ENCODE peak calls at places on chromosomes 1 and 21, in eight cellular contexts. K, B, W, E, P, I, A and G are unnamed samples.

GRCh38 chr1:232998646-232999045 is 48.2 kb downstream of the NTPCR start:
- DNase-seq in K (no peak), B (no peak), W (no peak), E (no peak), P (no peak), I (no peak), A (no peak), G (no peak)

GRCh38 chr1:20440785-20441200 is 45.2 kb downstream of the CAMK2N1 start:
- DNase-seq in K (no peak), B (peak; percentile 61), W (peak; percentile 42), E (peak; percentile 65), P (no peak), I (peak; percentile 17), A (peak; percentile 45), G (peak; percentile 32)

GRCh38 chr21:26093094-26093493 is 77.5 kb downstream of the APP start:
- DNase-seq in K (no peak), B (peak; percentile 80), W (no peak), E (peak; percentile 57), P (no peak), I (no peak), A (no peak), G (no peak)

GRCh38 chr1:230836347-230836746 is 32.0 kb downstream of the C1orf198 start:
- DNase-seq in K (no peak), B (no peak), W (no peak), E (no peak), P (no peak), I (no peak), A (no peak), G (no peak)

GRCh38 chr1:230186874-230187273 is 119.8 kb downstream of the GALNT2 start:
- DNase-seq in K (no peak), B (no peak), W (no peak), E (no peak), P (no peak), I (peak; percentile 30), A (no peak), G (no peak)

GRCh38 chr1:10860218-10860617 is 63.8 kb upstream of the CASZ1 start:
- DNase-seq in K (no peak), B (no peak), W (no peak), E (no peak), P (no peak), I (no peak), A (no peak), G (no peak)

GRCh38 chr1:231315887-231316286 is 21.8 kb downstream of the EXOC8 start:
- DNase-seq in K (no peak), B (peak; percentile 73), W (no peak), E (peak; percentile 55), P (peak; percentile 49), I (peak; percentile 55), A (peak; percentile 41), G (no peak)

GRCh38 chr1:19436716-19437476 is 48.4 kb downstream of the CAPZB start:
- DNase-seq in K (no peak), B (no peak), W (no peak), E (peak; percentile 83), P (peak; percentile 85), I (no peak), A (no peak), G (no peak)

GRCh38 chr1:43951021-43951985 is 4.6 kb downstream of the IPO13 start:
- DNase-seq in K (no peak), B (no peak), W (no peak), E (no peak), P (no peak), I (no peak), A (no peak), G (no peak)

GRCh38 chr1:116673935-116674630 is 6.5 kb upstream of the IGSF3 start:
- DNase-seq in K (no peak), B (no peak), W (no peak), E (no peak), P (no peak), I (no peak), A (no peak), G (no peak)

GRCh38 chr21:42735061-42735460 is 81.6 kb downstream of the PDE9A start:
- DNase-seq in K (no peak), B (no peak), W (no peak), E (no peak), P (no peak), I (no peak), A (no peak), G (no peak)

GRCh38 chr1:117128323-117129079 is 7.0 kb upstream of the TRIM45 start:
- DNase-seq in K (no peak), B (peak; percentile 61), W (no peak), E (peak; percentile 71), P (no peak), I (peak; percentile 25), A (peak; percentile 21), G (no peak)

GRCh38 chr1:223846668-223847007 is 891 bp upstream of the TP53BP2 start:
- DNase-seq in K (no peak), B (peak; percentile 50), W (peak; percentile 16), E (no peak), P (peak; percentile 45), I (no peak), A (no peak), G (no peak)

GRCh38 chr1:205962821-205963221 is 19.6 kb upstream of the SLC26A9 start:
- DNase-seq in K (no peak), B (no peak), W (no peak), E (no peak), P (no peak), I (no peak), A (no peak), G (no peak)